ENCODE peak calls at places on chromosomes 5 and 9, in nine cellular contexts. One of them, this sample, is unnamed.

GRCh38 chr5:147892696-147893296 is 13.5 kb downstream of the C5orf46 start:
- DNase-seq in foreskin fibroblast: no peak
- DNase-seq in mammary epithelial cell: peak; percentile 79
- DNase-seq in choroid plexus epithelial cell: no peak
- DNase-seq in HFF-Myc: no peak
- DNase-seq in AG04449: no peak
- DNase-seq in tibial artery: no peak
- DNase-seq in transverse colon: peak; percentile 55
- DNase-seq in brain microvascular endothelial cell: no peak
- DNase-seq in this sample: peak; percentile 90

GRCh38 chr5:151107084-151107483 is 26.2 kb upstream of the TNIP1 start:
- DNase-seq in foreskin fibroblast: no peak
- DNase-seq in mammary epithelial cell: no peak
- DNase-seq in choroid plexus epithelial cell: no peak
- DNase-seq in HFF-Myc: no peak
- DNase-seq in AG04449: no peak
- DNase-seq in tibial artery: no peak
- DNase-seq in transverse colon: peak; percentile 67
- DNase-seq in brain microvascular endothelial cell: no peak
- DNase-seq in this sample: no peak

GRCh38 chr5:75055727-75056144 is 3.4 kb upstream of the GCNT4 start:
- DNase-seq in foreskin fibroblast: no peak
- DNase-seq in mammary epithelial cell: no peak
- DNase-seq in choroid plexus epithelial cell: peak; percentile 69
- DNase-seq in HFF-Myc: no peak
- DNase-seq in AG04449: peak; percentile 81
- DNase-seq in tibial artery: no peak
- DNase-seq in transverse colon: no peak
- DNase-seq in brain microvascular endothelial cell: peak; percentile 27
- DNase-seq in this sample: no peak

GRCh38 chr5:39437469-39437868 is 12.7 kb upstream of the DAB2 start:
- DNase-seq in foreskin fibroblast: no peak
- DNase-seq in mammary epithelial cell: no peak
- DNase-seq in choroid plexus epithelial cell: peak; percentile 55
- DNase-seq in HFF-Myc: no peak
- DNase-seq in AG04449: no peak
- DNase-seq in tibial artery: no peak
- DNase-seq in transverse colon: peak; percentile 37
- DNase-seq in brain microvascular endothelial cell: no peak
- DNase-seq in this sample: peak; percentile 35

GRCh38 chr5:165031361-165031760 is 1525.9 kb downstream of the MAT2B start:
- DNase-seq in foreskin fibroblast: no peak
- DNase-seq in mammary epithelial cell: no peak
- DNase-seq in choroid plexus epithelial cell: no peak
- DNase-seq in HFF-Myc: no peak
- DNase-seq in AG04449: no peak
- DNase-seq in tibial artery: no peak
- DNase-seq in transverse colon: no peak
- DNase-seq in brain microvascular endothelial cell: no peak
- DNase-seq in this sample: no peak

GRCh38 chr9:137582286-137582860 is 3.6 kb upstream of the DPH7 start:
- DNase-seq in foreskin fibroblast: no peak
- DNase-seq in mammary epithelial cell: no peak
- DNase-seq in choroid plexus epithelial cell: no peak
- DNase-seq in HFF-Myc: no peak
- DNase-seq in AG04449: no peak
- DNase-seq in tibial artery: no peak
- DNase-seq in transverse colon: no peak
- DNase-seq in brain microvascular endothelial cell: no peak
- DNase-seq in this sample: no peak

GRCh38 chr9:86096382-86096781 is 3.0 kb downstream of the GOLM1 start:
- DNase-seq in foreskin fibroblast: peak; percentile 19
- DNase-seq in mammary epithelial cell: no peak
- DNase-seq in choroid plexus epithelial cell: peak; percentile 82
- DNase-seq in HFF-Myc: no peak
- DNase-seq in AG04449: no peak
- DNase-seq in tibial artery: no peak
- DNase-seq in transverse colon: no peak
- DNase-seq in brain microvascular endothelial cell: peak; percentile 68
- DNase-seq in this sample: peak; percentile 55

GRCh38 chr9:78369644-78370219 is 72.8 kb downstream of the PSAT1 start:
- DNase-seq in foreskin fibroblast: peak; percentile 39
- DNase-seq in mammary epithelial cell: peak; percentile 42
- DNase-seq in choroid plexus epithelial cell: peak; percentile 88
- DNase-seq in HFF-Myc: peak; percentile 50
- DNase-seq in AG04449: no peak
- DNase-seq in tibial artery: no peak
- DNase-seq in transverse colon: peak; percentile 66
- DNase-seq in brain microvascular endothelial cell: peak; percentile 62
- DNase-seq in this sample: peak; percentile 39

GRCh38 chr9:110016340-110016739 is 191.6 kb downstream of the C9orf152 start:
- DNase-seq in foreskin fibroblast: peak; percentile 76
- DNase-seq in mammary epithelial cell: peak; percentile 40
- DNase-seq in choroid plexus epithelial cell: peak; percentile 88
- DNase-seq in HFF-Myc: no peak
- DNase-seq in AG04449: no peak
- DNase-seq in tibial artery: no peak
- DNase-seq in transverse colon: no peak
- DNase-seq in brain microvascular endothelial cell: peak; percentile 72
- DNase-seq in this sample: peak; percentile 77

GRCh38 chr5:33195431-33196128 is 245.2 kb upstream of the TARS1 start:
- DNase-seq in foreskin fibroblast: peak; percentile 38
- DNase-seq in mammary epithelial cell: peak; percentile 3
- DNase-seq in choroid plexus epithelial cell: peak; percentile 78
- DNase-seq in HFF-Myc: no peak
- DNase-seq in AG04449: peak; percentile 41
- DNase-seq in tibial artery: no peak
- DNase-seq in transverse colon: no peak
- DNase-seq in brain microvascular endothelial cell: peak; percentile 25
- DNase-seq in this sample: peak; percentile 55

GRCh38 chr5:143874312-143874711 is 62.4 kb downstream of the HMHB1 start:
- DNase-seq in foreskin fibroblast: peak; percentile 62
- DNase-seq in mammary epithelial cell: no peak
- DNase-seq in choroid plexus epithelial cell: peak; percentile 58
- DNase-seq in HFF-Myc: no peak
- DNase-seq in AG04449: no peak
- DNase-seq in tibial artery: no peak
- DNase-seq in transverse colon: no peak
- DNase-seq in brain microvascular endothelial cell: no peak
- DNase-seq in this sample: no peak

GRCh38 chr5:55160493-55161209 is 680 bp downstream of the GPX8 start:
- DNase-seq in foreskin fibroblast: peak; percentile 91
- DNase-seq in mammary epithelial cell: peak; percentile 86
- DNase-seq in choroid plexus epithelial cell: peak; percentile 98
- DNase-seq in HFF-Myc: peak; percentile 87
- DNase-seq in AG04449: peak; percentile 88
- DNase-seq in tibial artery: peak; percentile 88
- DNase-seq in transverse colon: peak; percentile 61
- DNase-seq in brain microvascular endothelial cell: peak; percentile 94
- DNase-seq in this sample: peak; percentile 85

GRCh38 chr5:129399069-129399468 is 61.0 kb upstream of the ADAMTS19 start:
- DNase-seq in foreskin fibroblast: no peak
- DNase-seq in mammary epithelial cell: no peak
- DNase-seq in choroid plexus epithelial cell: no peak
- DNase-seq in HFF-Myc: no peak
- DNase-seq in AG04449: no peak
- DNase-seq in tibial artery: no peak
- DNase-seq in transverse colon: no peak
- DNase-seq in brain microvascular endothelial cell: no peak
- DNase-seq in this sample: no peak

GRCh38 chr5:129395247-129395646 is 64.9 kb upstream of the ADAMTS19 start:
- DNase-seq in foreskin fibroblast: no peak
- DNase-seq in mammary epithelial cell: no peak
- DNase-seq in choroid plexus epithelial cell: no peak
- DNase-seq in HFF-Myc: no peak
- DNase-seq in AG04449: no peak
- DNase-seq in tibial artery: no peak
- DNase-seq in transverse colon: no peak
- DNase-seq in brain microvascular endothelial cell: no peak
- DNase-seq in this sample: no peak

GRCh38 chr5:129405222-129405621 is 54.9 kb upstream of the ADAMTS19 start:
- DNase-seq in foreskin fibroblast: no peak
- DNase-seq in mammary epithelial cell: no peak
- DNase-seq in choroid plexus epithelial cell: no peak
- DNase-seq in HFF-Myc: no peak
- DNase-seq in AG04449: no peak
- DNase-seq in tibial artery: no peak
- DNase-seq in transverse colon: no peak
- DNase-seq in brain microvascular endothelial cell: no peak
- DNase-seq in this sample: no peak

GRCh38 chr5:129398279-129398678 is 61.8 kb upstream of the ADAMTS19 start:
- DNase-seq in foreskin fibroblast: no peak
- DNase-seq in mammary epithelial cell: no peak
- DNase-seq in choroid plexus epithelial cell: no peak
- DNase-seq in HFF-Myc: no peak
- DNase-seq in AG04449: no peak
- DNase-seq in tibial artery: no peak
- DNase-seq in transverse colon: no peak
- DNase-seq in brain microvascular endothelial cell: no peak
- DNase-seq in this sample: no peak

GRCh38 chr5:129400395-129400983 is 59.6 kb upstream of the ADAMTS19 start:
- DNase-seq in foreskin fibroblast: no peak
- DNase-seq in mammary epithelial cell: no peak
- DNase-seq in choroid plexus epithelial cell: peak; percentile 15
- DNase-seq in HFF-Myc: no peak
- DNase-seq in AG04449: no peak
- DNase-seq in tibial artery: no peak
- DNase-seq in transverse colon: no peak
- DNase-seq in brain microvascular endothelial cell: no peak
- DNase-seq in this sample: peak; percentile 3
- TF ChIP-seq CTCF in foreskin fibroblast: no peak
- TF ChIP-seq CTCF in mammary epithelial cell: peak; percentile 27
- TF ChIP-seq CTCF in choroid plexus epithelial cell: peak; percentile 32
- TF ChIP-seq CTCF in HFF-Myc: no peak
- TF ChIP-seq CTCF in AG04449: no peak
- TF ChIP-seq CTCF in tibial artery: no peak
- TF ChIP-seq CTCF in transverse colon: no peak
- TF ChIP-seq CTCF in brain microvascular endothelial cell: no peak
- TF ChIP-seq CTCF in this sample: peak; percentile 8

DNA sequence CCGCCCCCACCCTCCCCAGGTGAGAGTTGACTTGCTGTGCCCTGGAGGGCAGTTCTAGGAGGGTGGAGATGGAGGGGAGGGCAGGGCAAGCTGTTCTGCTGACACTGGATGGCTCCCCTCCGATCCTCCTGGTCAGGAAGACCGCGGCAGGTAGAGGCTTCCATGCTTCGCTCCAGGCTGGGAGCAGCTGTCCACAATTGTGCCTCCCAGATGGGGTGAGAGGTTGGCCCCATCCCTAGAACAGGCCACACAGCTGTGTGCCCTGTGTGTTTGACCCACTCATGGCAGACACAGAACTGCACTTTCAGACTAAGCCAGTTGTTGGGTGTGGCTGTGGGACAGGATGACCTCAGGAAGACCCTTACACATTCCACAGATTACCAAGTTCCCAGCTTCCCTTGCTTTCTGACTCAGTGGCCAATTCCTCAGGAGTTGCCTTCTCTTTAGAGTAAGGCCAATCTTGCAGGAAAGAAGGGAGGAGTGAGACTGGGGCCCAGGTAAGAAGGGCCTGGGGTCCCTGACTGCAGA is 72.1 kb upstream of the HSPA9 start:
- DNase-seq in foreskin fibroblast: no peak
- DNase-seq in mammary epithelial cell: no peak
- DNase-seq in choroid plexus epithelial cell: peak; percentile 38
- DNase-seq in HFF-Myc: no peak
- DNase-seq in AG04449: no peak
- DNase-seq in tibial artery: no peak
- DNase-seq in transverse colon: no peak
- DNase-seq in brain microvascular endothelial cell: peak; percentile 36
- DNase-seq in this sample: no peak
- H3K4me3 ChIP-seq in foreskin fibroblast: no peak overlapping the region
- H3K4me3 ChIP-seq in mammary epithelial cell: no peak overlapping the region
- H3K4me3 ChIP-seq in choroid plexus epithelial cell: no peak overlapping the region
- H3K4me3 ChIP-seq in HFF-Myc: no peak overlapping the region
- H3K4me3 ChIP-seq in AG04449: no peak overlapping the region
- H3K4me3 ChIP-seq in tibial artery: no peak overlapping the region
- H3K4me3 ChIP-seq in transverse colon: no peak overlapping the region
- H3K4me3 ChIP-seq in brain microvascular endothelial cell: no peak overlapping the region
- H3K4me3 ChIP-seq in this sample: no peak overlapping the region

GRCh38 chr9:124749284-124749683 is 21.8 kb downstream of the NR6A1 start:
- DNase-seq in foreskin fibroblast: no peak
- DNase-seq in mammary epithelial cell: no peak
- DNase-seq in choroid plexus epithelial cell: no peak
- DNase-seq in HFF-Myc: no peak
- DNase-seq in AG04449: no peak
- DNase-seq in tibial artery: no peak
- DNase-seq in transverse colon: no peak
- DNase-seq in brain microvascular endothelial cell: no peak
- DNase-seq in this sample: no peak

GRCh38 chr9:124752967-124753366 is 18.1 kb downstream of the NR6A1 start:
- DNase-seq in foreskin fibroblast: no peak
- DNase-seq in mammary epithelial cell: peak; percentile 65
- DNase-seq in choroid plexus epithelial cell: peak; percentile 70
- DNase-seq in HFF-Myc: no peak
- DNase-seq in AG04449: peak; percentile 42
- DNase-seq in tibial artery: no peak
- DNase-seq in transverse colon: no peak
- DNase-seq in brain microvascular endothelial cell: no peak
- DNase-seq in this sample: peak; percentile 64

GRCh38 chr9:124754289-124754688 is 16.8 kb downstream of the NR6A1 start:
- DNase-seq in foreskin fibroblast: no peak
- DNase-seq in mammary epithelial cell: no peak
- DNase-seq in choroid plexus epithelial cell: peak; percentile 71
- DNase-seq in HFF-Myc: no peak
- DNase-seq in AG04449: no peak
- DNase-seq in tibial artery: no peak
- DNase-seq in transverse colon: no peak
- DNase-seq in brain microvascular endothelial cell: peak; percentile 40
- DNase-seq in this sample: no peak

GRCh38 chr9:124747065-124747464 is 24.0 kb downstream of the NR6A1 start:
- DNase-seq in foreskin fibroblast: no peak
- DNase-seq in mammary epithelial cell: no peak
- DNase-seq in choroid plexus epithelial cell: no peak
- DNase-seq in HFF-Myc: no peak
- DNase-seq in AG04449: no peak
- DNase-seq in tibial artery: no peak
- DNase-seq in transverse colon: no peak
- DNase-seq in brain microvascular endothelial cell: no peak
- DNase-seq in this sample: no peak

GRCh38 chr9:124749811-124750210 is 21.3 kb downstream of the NR6A1 start:
- DNase-seq in foreskin fibroblast: no peak
- DNase-seq in mammary epithelial cell: no peak
- DNase-seq in choroid plexus epithelial cell: peak; percentile 14
- DNase-seq in HFF-Myc: no peak
- DNase-seq in AG04449: no peak
- DNase-seq in tibial artery: no peak
- DNase-seq in transverse colon: no peak
- DNase-seq in brain microvascular endothelial cell: no peak
- DNase-seq in this sample: no peak
- TF ChIP-seq CTCF in foreskin fibroblast: no peak
- TF ChIP-seq CTCF in mammary epithelial cell: no peak
- TF ChIP-seq CTCF in choroid plexus epithelial cell: no peak
- TF ChIP-seq CTCF in HFF-Myc: no peak
- TF ChIP-seq CTCF in AG04449: no peak
- TF ChIP-seq CTCF in tibial artery: no peak
- TF ChIP-seq CTCF in transverse colon: no peak
- TF ChIP-seq CTCF in brain microvascular endothelial cell: no peak
- TF ChIP-seq CTCF in this sample: no peak

DNA sequence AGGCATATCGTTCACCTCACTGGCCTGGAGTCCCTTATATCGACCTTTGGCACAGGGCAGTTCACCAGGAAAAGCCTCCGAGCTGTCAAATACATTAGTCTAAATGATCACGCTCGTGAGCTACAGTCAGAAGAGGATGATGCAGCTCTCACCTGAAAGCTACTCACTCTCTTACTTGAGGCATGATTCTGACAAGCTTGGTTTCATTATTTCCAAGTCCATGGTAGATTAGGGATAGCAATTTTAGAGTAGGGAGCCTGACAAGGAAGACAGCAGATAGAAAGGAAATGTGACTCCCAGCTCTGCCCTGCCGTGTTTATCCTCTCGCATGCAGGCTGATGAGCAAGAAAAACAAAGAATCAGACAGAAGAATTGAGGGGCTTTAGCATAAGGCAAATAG is 98.0 kb upstream of the MAP1B start:
- DNase-seq in foreskin fibroblast: no peak
- DNase-seq in mammary epithelial cell: no peak
- DNase-seq in choroid plexus epithelial cell: peak; percentile 6
- DNase-seq in HFF-Myc: no peak
- DNase-seq in AG04449: no peak
- DNase-seq in tibial artery: no peak
- DNase-seq in transverse colon: no peak
- DNase-seq in brain microvascular endothelial cell: no peak
- DNase-seq in this sample: no peak
- H3K4me3 ChIP-seq in foreskin fibroblast: no peak overlapping the region
- H3K4me3 ChIP-seq in mammary epithelial cell: no peak overlapping the region
- H3K4me3 ChIP-seq in choroid plexus epithelial cell: no peak overlapping the region
- H3K4me3 ChIP-seq in HFF-Myc: no peak overlapping the region
- H3K4me3 ChIP-seq in AG04449: no peak overlapping the region
- H3K4me3 ChIP-seq in tibial artery: no peak overlapping the region
- H3K4me3 ChIP-seq in transverse colon: no peak overlapping the region
- H3K4me3 ChIP-seq in brain microvascular endothelial cell: no peak overlapping the region
- H3K4me3 ChIP-seq in this sample: no peak overlapping the region

This sample was measured in bronchial epithelial cell.